ENCODE peak calls at places on chromosome 17, in eight cellular contexts. B, P, H, T, W, G, K and N are unnamed samples.

GRCh38 chr17:45403906-45404490 is 28.7 kb downstream of the ARHGAP27 start:
- DNase-seq in B (no peak), K (no peak), H (no peak), T (no peak), G (peak; percentile 43), P (no peak), W (no peak), N (no peak)

GRCh38 chr17:67157732-67158639 is 87.0 kb downstream of the HELZ start:
- DNase-seq in P (no peak), W (no peak), H (peak; percentile 63), G (no peak), B (no peak), T (no peak), K (no peak), N (no peak)

GRCh38 chr17:50956409-50956749 is 90.2 kb upstream of the TOB1 start:
- DNase-seq in H (no peak), T (no peak), P (no peak), W (no peak), G (no peak), K (no peak), B (peak; percentile 50), N (no peak)

GRCh38 chr17:21495281-21495680 is 119.1 kb downstream of the KCNJ12 start:
- DNase-seq in G (no peak), H (no peak), K (no peak), T (no peak), B (no peak), W (no peak), P (no peak), N (no peak)

GRCh38 chr17:82200135-82200534 is 12.5 kb downstream of the CCDC57 start:
- DNase-seq in K (no peak), W (no peak), P (no peak), G (no peak), H (no peak), T (no peak), B (no peak), N (no peak)

GRCh38 chr17:64938925-64939474 is 19.7 kb upstream of the LRRC37A3 start:
- DNase-seq in T (no peak), G (peak; percentile 68), K (peak; percentile 63), B (no peak), H (peak; percentile 56), P (no peak), W (no peak), N (peak; percentile 71)

GRCh38 chr17:16987830-16988601 is 16.1 kb upstream of the TNFRSF13B start:
- DNase-seq in T (peak; percentile 39), W (no peak), K (peak; percentile 37), H (peak; percentile 52), B (peak; percentile 84), G (no peak), P (peak; percentile 60), N (peak; percentile 26)

GRCh38 chr17:36837616-36838272 is 99.5 kb upstream of the LHX1 start:
- DNase-seq in B (no peak), G (no peak), P (no peak), T (no peak), H (no peak), W (no peak), K (no peak), N (peak; percentile 44)

GRCh38 chr17:17849863-17850373 is 13.1 kb upstream of the SREBF1 start:
- DNase-seq in K (peak; percentile 73), T (no peak), W (no peak), H (peak; percentile 51), G (no peak), P (no peak), B (no peak), N (no peak)

GRCh38 chr17:56891751-56892150 is 22.1 kb downstream of the TRIM25 start:
- DNase-seq in T (no peak), P (no peak), W (no peak), H (no peak), B (no peak), K (no peak), G (peak; percentile 79), N (peak; percentile 20)

GRCh38 chr17:17419621-17420020 is 57.2 kb upstream of the MED9 start:
- DNase-seq in G (no peak), P (no peak), W (no peak), B (no peak), T (no peak), H (no peak), K (no peak), N (no peak)

GRCh38 chr17:39231587-39232551 is 6.1 kb upstream of the STAC2 start:
- DNase-seq in H (peak; percentile 53), T (no peak), W (no peak), G (peak; percentile 73), B (no peak), P (no peak), K (peak; percentile 62), N (peak; percentile 81)

GRCh38 chr17:41665566-41666335 is 22.9 kb upstream of the EIF1 start:
- DNase-seq in P (peak; percentile 30), B (peak; percentile 93), T (peak; percentile 91), H (peak; percentile 81), W (no peak), K (peak; percentile 89), G (peak; percentile 98), N (peak; percentile 92)

GRCh38 chr17:76000755-76001521 is at the start of gene CDK3:
- DNase-seq in K (no peak), H (no peak), G (no peak), P (no peak), T (no peak), W (no peak), B (no peak), N (no peak)

GRCh38 chr17:10879110-10879509 is 41.2 kb upstream of the PIRT start:
- DNase-seq in W (no peak), P (no peak), H (peak; percentile 2), B (no peak), G (no peak), T (no peak), K (peak; percentile 61), N (peak; percentile 54)

GRCh38 chr17:38498353-38498752 is 70.1 kb downstream of the ARHGAP23 start:
- DNase-seq in P (no peak), W (no peak), B (no peak), G (no peak), K (no peak), H (no peak), T (no peak), N (no peak)

GRCh38 chr17:27415090-27415795 is 41.0 kb upstream of the KSR1 start:
- DNase-seq in H (no peak), T (no peak), B (no peak), K (no peak), P (no peak), G (no peak), W (no peak), N (no peak)

GRCh38 chr17:50666316-50666715 is 31.6 kb downstream of the ABCC3 start:
- DNase-seq in H (no peak), G (no peak), W (no peak), P (no peak), K (no peak), B (no peak), T (no peak), N (no peak)

GRCh38 chr17:78661092-78661770 is 84.0 kb upstream of the DNAH17 start:
- DNase-seq in G (peak; percentile 30), P (no peak), K (no peak), H (no peak), W (no peak), B (no peak), T (peak; percentile 80), N (no peak)

GRCh38 chr17:79065105-79065670 is 9.4 kb upstream of the ENGASE start:
- DNase-seq in G (no peak), B (no peak), K (peak; percentile 70), T (no peak), P (no peak), W (no peak), H (peak; percentile 65), N (peak; percentile 53)

GRCh38 chr17:20263595-20263994 is 203.7 kb downstream of the LGALS9B start:
- DNase-seq in G (no peak), T (no peak), K (no peak), P (no peak), H (peak; percentile 31), W (peak; percentile 8), B (no peak), N (no peak)

GRCh38 chr17:67281053-67281452 is 36.1 kb upstream of the HELZ start:
- DNase-seq in P (no peak), B (no peak), T (no peak), K (no peak), G (no peak), H (no peak), W (no peak), N (no peak)

GRCh38 chr17:59355695-59356323 is 24.4 kb downstream of the YPEL2 start:
- DNase-seq in G (no peak), P (no peak), T (no peak), B (no peak), W (no peak), H (no peak), K (no peak), N (no peak)

DNA sequence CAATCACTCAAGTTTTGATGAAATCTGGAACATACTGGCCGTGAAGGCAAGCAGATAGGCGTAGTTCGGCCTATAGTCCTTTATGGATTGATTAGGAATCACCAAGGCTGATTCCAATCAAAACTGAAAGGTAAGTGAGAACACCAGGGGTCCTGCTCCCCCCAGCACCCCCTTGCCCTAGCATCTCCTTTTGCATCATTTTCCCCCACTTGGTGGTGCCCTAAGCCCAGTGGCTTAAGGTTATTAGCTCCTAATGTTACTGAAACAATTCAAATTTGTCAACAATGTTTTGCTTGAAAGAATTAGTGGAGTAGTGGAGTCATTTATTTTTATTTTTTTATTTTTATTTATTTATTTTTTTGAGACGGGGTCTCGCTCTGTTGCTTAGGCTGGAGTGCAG is 4.9 kb downstream of the SLFN14 start:
- DNase-seq in K (no peak), P (no peak), B (no peak), W (no peak), G (no peak), H (no peak), T (no peak), N (no peak)
- TF ChIP-seq CTCF in K (peak; percentile 17), P (no peak), B (no peak), W (peak; percentile 69), G (no peak), H (peak; percentile 22), T (no peak), N (no peak)

GRCh38 chr17:63023049-63023448 is 57.0 kb downstream of the TANC2 start:
- DNase-seq in H (no peak), G (no peak), K (no peak), T (no peak), P (no peak), B (no peak), W (no peak), N (no peak)
- TF ChIP-seq CTCF in H (no peak), G (no peak), K (no peak), T (no peak), P (no peak), B (no peak), W (no peak), N (no peak)

GRCh38 chr17:7886227-7887037 is 2.2 kb upstream of the CHD3 start:
- DNase-seq in T (peak; percentile 36), P (no peak), G (peak; percentile 64), B (no peak), H (peak; percentile 30), K (peak; percentile 51), W (no peak), N (peak; percentile 43)
- TF ChIP-seq CTCF in T (no peak), P (no peak), G (no peak), B (no peak), H (peak; percentile 7), K (peak; percentile 12), W (no peak), N (no peak)

DNA sequence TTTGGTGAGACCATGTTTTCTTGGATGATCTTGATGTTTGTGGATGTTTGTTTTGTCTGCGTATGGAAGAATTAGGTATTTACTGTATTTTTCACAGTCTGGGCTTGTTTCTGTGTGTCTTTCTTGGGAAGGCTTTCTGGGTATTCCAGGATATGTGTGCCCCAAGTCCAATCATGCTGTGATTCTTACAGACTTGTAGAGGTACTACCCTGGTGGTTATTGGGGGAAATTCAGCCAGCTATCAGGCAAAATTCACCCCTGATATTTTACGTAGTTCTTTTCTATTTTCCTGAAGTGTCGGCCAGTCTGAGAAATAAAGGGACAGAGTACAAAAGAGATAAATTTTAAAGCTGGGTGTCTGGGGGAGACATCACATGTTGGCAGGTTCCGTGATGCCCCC is 33.4 kb upstream of the ARL4D start:
- DNase-seq in K (no peak), T (no peak), P (no peak), H (no peak), B (no peak), W (no peak), G (no peak), N (no peak)
- TF ChIP-seq CTCF in K (no peak), T (no peak), P (peak; percentile 19), H (peak; percentile 26), B (no peak), W (peak; percentile 27), G (no peak), N (peak; percentile 18)